ENCODE peak calls at places on chromosome 18, in seven cellular contexts. P is neural crest cell, Y is AG10803, A is cardiac fibroblast, M is HFFc6, N is neural progenitor cell, G is endodermal cell. F is an unnamed sample.

GRCh38 chr18:79524181-79525078 is 128.7 kb downstream of the NFATC1 start:
- DNase-seq in P (no peak), Y (no peak), A (no peak), M (no peak), N (no peak), G (peak), F (no peak)

GRCh38 chr18:21703241-21703820 is 1.2 kb downstream of the ABHD3 start:
- DNase-seq in P (peak), Y (no peak), A (peak), M (no peak), N (no peak), G (peak), F (no peak)

GRCh38 chr18:1488957-1489356 is 584.3 kb downstream of the ADCYAP1 start:
- DNase-seq in P (no peak), Y (no peak), A (no peak), M (no peak), N (no peak), G (no peak), F (no peak)

GRCh38 chr18:35376393-35376741 is 770 bp downstream of the ZNF396 start:
- DNase-seq in P (peak), Y (no peak), A (no peak), M (no peak), N (peak), G (peak), F (peak)

GRCh38 chr18:944440-944839 is 39.8 kb downstream of the ADCYAP1 start:
- DNase-seq in P (no peak), Y (peak), A (peak), M (peak), N (no peak), G (no peak), F (no peak)

GRCh38 chr18:67302043-67302442 is 214.5 kb downstream of the DSEL start:
- DNase-seq in P (no peak), Y (peak), A (peak), M (no peak), N (no peak), G (no peak), F (no peak)

GRCh38 chr18:49898421-49898820 is 85.1 kb upstream of the ACAA2 start:
- DNase-seq in P (peak), Y (peak), A (peak), M (peak), N (peak), G (peak), F (no peak)

GRCh38 chr18:3448845-3449701 is 899 bp upstream of the TGIF1 start:
- DNase-seq in P (peak), Y (peak), A (peak), M (peak), N (peak), G (peak), F (peak)

GRCh38 chr18:22084547-22084946 is 84.8 kb upstream of the GATA6 start:
- DNase-seq in P (no peak), Y (no peak), A (no peak), M (no peak), N (no peak), G (peak), F (no peak)

GRCh38 chr18:63511285-63511684 is 30.9 kb upstream of the SERPINB12 start:
- DNase-seq in P (peak), Y (peak), A (peak), M (peak), N (peak), G (peak), F (peak)

GRCh38 chr18:35890323-35890722 is 82.2 kb upstream of the RMP24 start:
- DNase-seq in P (no peak), Y (no peak), A (no peak), M (no peak), N (no peak), G (peak), F (no peak)

DNA sequence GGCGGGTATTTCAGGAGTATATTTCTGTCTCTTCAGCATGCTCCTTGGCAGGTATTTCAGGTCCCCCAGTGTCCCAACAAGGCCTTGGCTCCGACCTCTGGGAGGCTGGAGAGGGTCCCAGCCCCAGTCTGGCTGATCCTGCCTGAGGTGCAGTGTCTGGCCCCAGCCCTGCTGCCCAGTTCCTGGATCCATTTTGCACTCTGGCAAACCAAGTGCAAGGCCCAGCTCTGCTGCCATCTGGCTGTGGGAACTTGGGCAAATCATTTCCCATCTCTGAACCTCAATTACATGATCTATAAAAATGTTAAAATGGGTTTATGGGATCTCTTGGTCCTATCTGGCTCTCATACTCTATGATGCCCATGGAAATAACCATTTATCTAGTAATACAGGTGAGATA is 63.6 kb downstream of the ZBTB7C start:
- DNase-seq in P (no peak), Y (peak), A (peak), M (peak), N (no peak), G (peak), F (no peak)
- TF ChIP-seq CTCF in P (no peak), Y (peak), A (peak), M (peak), N (peak), G (peak), F (no peak)

DNA sequence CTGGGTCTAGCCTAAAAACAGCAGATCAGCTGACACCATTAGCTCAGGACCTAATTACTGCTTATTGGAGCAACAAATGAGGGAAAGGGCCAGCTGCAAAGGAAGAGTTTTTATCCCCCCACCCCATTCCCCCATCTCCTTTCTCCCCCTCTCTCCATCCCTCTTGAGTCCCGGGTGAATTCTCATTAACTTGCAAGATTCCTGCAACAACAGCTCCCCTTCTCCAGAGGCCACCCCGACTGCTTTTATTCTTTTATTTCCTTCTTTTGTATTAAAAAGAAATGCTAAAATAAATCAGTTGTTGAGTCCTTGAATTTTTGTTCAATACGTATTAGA is 473 bp upstream of the NOL4 start:
- DNase-seq in P (no peak), Y (no peak), A (no peak), M (no peak), N (no peak), G (no peak), F (no peak)
- TF ChIP-seq CTCF in P (peak), Y (no peak), A (no peak), M (no peak), N (no peak), G (no peak), F (no peak)

DNA sequence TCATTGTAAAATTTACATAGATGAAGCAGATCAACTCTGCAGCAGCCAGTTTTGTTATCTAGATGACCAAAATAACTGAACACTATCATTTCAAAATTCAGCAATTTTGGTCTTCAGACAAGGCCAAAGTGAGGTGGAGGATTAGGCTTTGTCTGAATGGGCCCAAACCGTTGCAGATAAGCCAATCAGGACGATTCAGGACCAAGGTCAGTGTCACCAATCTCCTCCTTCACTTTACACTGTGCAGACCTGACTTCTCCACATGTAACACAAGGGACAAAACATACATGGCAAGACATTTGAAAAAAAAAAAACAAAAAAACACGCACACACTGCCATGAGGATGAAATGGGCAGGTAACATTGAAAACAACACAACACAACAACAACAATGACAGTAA is 211.2 kb downstream of the NAPG start:
- DNase-seq in P (no peak), Y (no peak), A (no peak), M (no peak), N (no peak), G (peak), F (no peak)
- TF ChIP-seq CTCF in P (no peak), Y (no peak), A (no peak), M (no peak), N (no peak), G (no peak), F (no peak)

GRCh38 chr18:23614891-23615290 is 28.6 kb upstream of the NPC1 start:
- DNase-seq in P (no peak), Y (no peak), A (no peak), M (no peak), N (no peak), G (no peak), F (no peak)
- TF ChIP-seq CTCF in P (no peak), Y (no peak), A (no peak), M (no peak), N (no peak), G (no peak), F (no peak)

DNA sequence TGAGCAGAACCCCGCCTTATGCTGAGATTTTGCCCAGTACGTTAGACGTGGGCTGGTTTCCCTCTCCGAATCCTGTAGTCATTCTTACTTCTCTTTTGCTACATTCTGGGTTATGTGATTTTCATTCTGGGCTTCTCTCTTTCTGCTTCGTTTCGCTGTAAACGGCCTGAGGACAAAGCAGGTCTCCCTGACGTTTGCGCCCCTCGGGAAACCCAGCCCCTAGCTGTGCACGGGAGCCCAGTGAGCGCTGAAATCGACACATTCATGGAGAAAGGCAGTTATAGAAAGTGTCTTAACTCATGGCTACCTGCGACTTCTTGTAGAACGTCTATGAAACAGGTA is 22.7 kb upstream of the MC5R start:
- DNase-seq in P (no peak), Y (no peak), A (no peak), M (no peak), N (no peak), G (no peak), F (peak)
- TF ChIP-seq CTCF in P (peak), Y (no peak), A (no peak), M (no peak), N (no peak), G (no peak), F (no peak)

GRCh38 chr18:76256897-76257500 is 238.0 kb downstream of the ZNF516 start:
- DNase-seq in P (no peak), Y (peak), A (peak), M (peak), N (peak), G (peak), F (peak)
- TF ChIP-seq CTCF in P (peak), Y (peak), A (peak), M (peak), N (peak), G (peak), F (peak)

GRCh38 chr18:57906852-57907251 is 103.7 kb upstream of the ATP8B1 start:
- DNase-seq in P (no peak), Y (no peak), A (no peak), M (no peak), N (peak), G (peak), F (no peak)
- TF ChIP-seq CTCF in P (no peak), Y (no peak), A (peak), M (peak), N (peak), G (peak), F (no peak)

DNA sequence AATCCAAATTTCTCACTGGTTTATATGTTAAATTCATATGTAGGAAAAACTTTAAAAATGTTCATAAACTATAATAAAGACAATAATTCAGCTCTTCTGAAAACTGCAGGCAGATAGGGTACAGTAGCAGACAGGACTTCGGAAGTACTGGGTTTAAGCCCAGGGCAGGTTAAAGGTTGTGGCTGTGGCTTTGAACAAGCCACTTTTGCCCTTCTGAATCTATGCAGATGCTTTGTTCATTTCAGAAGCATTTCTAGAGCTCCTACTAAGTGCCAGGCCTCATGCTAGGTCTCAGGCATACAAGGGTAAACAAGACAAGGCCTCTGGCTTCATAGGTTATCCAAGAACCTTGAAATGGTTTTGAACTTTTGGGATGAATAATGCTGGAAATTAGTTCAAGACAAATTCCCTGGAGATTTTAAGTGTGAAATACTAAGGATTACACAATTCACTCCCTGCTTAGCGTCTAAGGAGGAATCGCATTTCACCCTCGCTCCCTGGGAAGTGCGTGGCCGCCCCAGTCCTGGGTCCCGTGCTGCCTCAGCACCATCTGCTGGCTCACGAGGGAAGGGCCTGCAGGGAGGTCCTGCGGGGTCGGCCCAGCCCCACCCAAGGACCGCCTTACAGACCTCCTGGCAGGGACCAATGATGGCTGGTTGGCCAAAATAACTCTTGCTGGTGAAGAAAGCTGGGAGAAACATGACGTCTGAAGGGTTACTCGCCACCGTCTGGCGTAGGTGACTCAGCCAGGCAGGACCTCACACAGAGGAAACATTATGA is 67.7 kb upstream of the L3MBTL4 start:
- DNase-seq in P (peak), Y (peak), A (peak), M (no peak), N (peak), G (peak), F (peak)
- TF ChIP-seq CTCF in P (peak), Y (peak), A (peak), M (no peak), N (peak), G (peak), F (peak)

GRCh38 chr18:43789234-43790000 is 512.1 kb upstream of the SYT4 start:
- DNase-seq in P (no peak), Y (peak), A (peak), M (no peak), N (peak), G (no peak), F (no peak)
- TF ChIP-seq CTCF in P (no peak), Y (peak), A (peak), M (no peak), N (peak), G (peak), F (no peak)

F was measured in glutamatergic neuron.